ENCODE peak calls at places on chromosome 3, in four cellular contexts. F, R, I and Q are unnamed samples.

GRCh38 chr3:170876537-170876936 is 6.5 kb upstream of the RPL22L1 start:
- DNase-seq in R (no peak), I (no peak), F (no peak), Q (no peak)

GRCh38 chr3:171049831-171050444 is 23.4 kb upstream of the SLC2A2 start:
- DNase-seq in I (peak; percentile 41), R (peak; percentile 21), F (peak; percentile 17), Q (peak; percentile 67)

GRCh38 chr3:119819806-119820205 is 37.9 kb downstream of the NR1I2 start:
- DNase-seq in R (no peak), F (no peak), I (peak; percentile 18), Q (no peak)

GRCh38 chr3:175002732-175003143 is 143.6 kb downstream of the NAALADL2 start:
- DNase-seq in F (no peak), R (no peak), I (peak; percentile 91), Q (no peak)

GRCh38 chr3:109098245-109098644 is 19.7 kb downstream of the MORC1 start:
- DNase-seq in R (no peak), I (no peak), F (no peak), Q (peak; percentile 6)

GRCh38 chr3:14467723-14468620 is 65.6 kb downstream of the SLC6A6 start:
- DNase-seq in F (peak; percentile 28), R (peak; percentile 88), I (no peak), Q (peak; percentile 43)

GRCh38 chr3:24583004-24583403 is 88.4 kb upstream of the THRB start:
- DNase-seq in R (no peak), I (no peak), F (no peak), Q (no peak)

GRCh38 chr3:41290736-41291135 is 91.4 kb downstream of the CTNNB1 start:
- DNase-seq in R (no peak), I (no peak), F (no peak), Q (no peak)

GRCh38 chr3:81087607-81088006 is 673.8 kb downstream of the GBE1 start:
- DNase-seq in I (no peak), F (no peak), R (no peak), Q (no peak)

GRCh38 chr3:14793858-14794234 is 24.9 kb upstream of the FGD5 start:
- DNase-seq in R (no peak), I (no peak), F (no peak), Q (no peak)

GRCh38 chr3:53101956-53102355 is 28.3 kb downstream of the RFT1 start:
- DNase-seq in R (no peak), I (no peak), F (no peak), Q (no peak)

GRCh38 chr3:32872487-32873382 is 54.9 kb downstream of the TRIM71 start:
- DNase-seq in I (peak; percentile 22), R (no peak), F (no peak), Q (no peak)

GRCh38 chr3:32870373-32871091 is 52.7 kb downstream of the TRIM71 start:
- DNase-seq in I (no peak), R (no peak), F (no peak), Q (no peak)

GRCh38 chr3:32876920-32877319 is 59.1 kb downstream of the TRIM71 start:
- DNase-seq in F (no peak), I (no peak), R (no peak), Q (no peak)

GRCh38 chr3:32877598-32877997 is 59.8 kb downstream of the TRIM71 start:
- DNase-seq in F (no peak), I (no peak), R (no peak), Q (no peak)

GRCh38 chr3:32873491-32874130 is 55.8 kb downstream of the TRIM71 start:
- DNase-seq in F (no peak), R (no peak), I (no peak), Q (no peak)
- TF ChIP-seq CTCF in F (no peak), R (no peak), I (no peak), Q (no peak)

GRCh38 chr3:115340586-115340985 is 193.5 kb upstream of the ZBTB20 start:
- DNase-seq in I (peak; percentile 26), R (no peak), F (no peak), Q (no peak)

GRCh38 chr3:115341208-115341607 is 194.1 kb upstream of the ZBTB20 start:
- DNase-seq in R (no peak), I (peak; percentile 66), F (no peak), Q (peak; percentile 5)

DNA sequence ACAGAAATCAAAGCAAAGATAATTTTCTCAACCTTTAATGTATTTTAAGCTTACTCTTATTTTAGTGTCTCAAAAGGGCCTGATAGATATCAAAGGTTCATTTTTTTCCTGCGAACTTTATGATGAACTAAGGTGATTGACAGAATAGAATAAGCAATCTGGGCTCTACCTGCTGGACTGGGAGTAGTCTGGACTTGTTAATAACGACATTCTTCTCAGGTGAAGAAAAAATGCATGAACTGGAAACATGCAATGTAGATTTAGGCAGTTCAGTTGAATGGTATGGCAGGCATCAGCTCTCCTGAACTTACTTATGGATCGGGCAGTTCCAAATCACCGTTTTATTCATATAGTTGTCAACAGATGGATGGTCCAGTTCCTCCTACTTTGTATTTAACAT is 189.7 kb upstream of the ZBTB20 start:
- DNase-seq in I (no peak), R (no peak), F (no peak), Q (no peak)
- TF ChIP-seq CTCF in I (no peak), R (no peak), F (no peak), Q (no peak)

GRCh38 chr3:82839871-82840270 is 1078.4 kb upstream of the GBE1 start:
- DNase-seq in F (no peak), I (no peak), R (no peak), Q (no peak)
- TF ChIP-seq CTCF in F (no peak), I (no peak), R (no peak), Q (no peak)

DNA sequence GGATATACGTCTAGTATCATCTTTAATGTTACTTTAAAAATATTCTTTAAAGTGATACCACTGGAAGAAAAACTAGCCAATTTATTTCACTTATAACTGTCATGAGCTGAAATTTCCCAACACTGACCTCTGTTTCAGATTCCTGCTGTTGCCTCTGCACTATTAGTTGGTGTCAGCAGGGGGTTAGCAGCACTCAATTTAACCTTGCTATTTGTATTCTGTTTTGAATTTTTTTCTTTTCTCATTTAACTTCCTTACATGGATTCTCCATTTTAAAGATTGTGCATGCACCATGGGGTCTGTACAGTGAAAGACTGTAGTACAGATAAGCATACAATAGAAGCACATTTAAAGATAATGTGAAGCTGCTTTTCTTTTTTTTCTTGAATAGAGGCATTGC is 169.2 kb downstream of the UBE2E2 start:
- DNase-seq in F (no peak), R (no peak), I (no peak), Q (no peak)
- TF ChIP-seq CTCF in F (no peak), R (no peak), I (no peak), Q (no peak)

DNA sequence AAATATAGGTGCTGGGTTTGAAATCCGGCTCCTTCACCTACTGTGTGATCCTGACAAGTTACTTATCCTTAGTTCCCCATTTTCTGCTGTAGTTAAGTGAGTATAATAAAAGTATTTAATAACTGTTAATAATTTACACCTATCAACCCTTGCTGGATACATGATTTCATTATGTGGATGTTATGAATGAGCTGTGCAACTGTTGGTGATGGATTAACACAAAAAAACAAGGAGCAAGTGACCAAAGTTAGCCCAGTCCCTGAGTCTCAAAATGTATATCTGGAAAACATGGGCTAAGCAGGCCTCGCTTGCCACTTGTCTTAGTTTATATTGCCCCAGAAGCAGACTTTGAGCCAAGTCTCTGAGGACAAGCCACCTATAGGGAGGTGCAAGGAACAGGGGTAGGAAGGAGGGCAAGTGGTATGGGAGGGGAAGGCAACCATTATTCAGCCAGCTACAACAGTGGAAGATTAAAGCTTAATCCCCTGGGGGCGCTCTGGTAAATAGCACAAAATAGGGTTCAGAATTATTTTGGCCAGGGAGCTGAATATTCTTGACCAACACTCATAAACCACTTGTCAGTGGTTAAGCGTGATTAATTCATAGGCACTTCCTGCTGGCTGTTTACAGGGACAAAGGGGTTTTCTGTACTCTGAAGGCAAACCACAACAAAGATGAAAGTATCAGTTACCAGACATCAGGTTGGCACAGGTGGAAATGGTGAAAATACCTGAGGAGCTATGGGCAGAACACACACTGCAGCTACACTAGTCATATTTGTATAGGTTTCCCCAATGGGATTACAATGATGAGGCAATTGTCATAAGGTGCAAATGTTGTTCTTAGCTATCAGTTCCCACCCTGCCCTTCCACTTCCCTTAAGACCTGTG is 76.2 kb downstream of the TRIM42 start:
- DNase-seq in R (no peak), F (no peak), I (no peak), Q (no peak)
- TF ChIP-seq CTCF in R (no peak), F (no peak), I (no peak), Q (no peak)

GRCh38 chr3:73867524-73867923 is 242.8 kb upstream of the PDZRN3 start:
- DNase-seq in I (no peak), R (no peak), F (no peak), Q (no peak)

GRCh38 chr3:73874596-73874995 is 249.9 kb upstream of the PDZRN3 start:
- DNase-seq in I (no peak), F (no peak), R (no peak), Q (no peak)

GRCh38 chr3:73863546-73864079 is 238.9 kb upstream of the PDZRN3 start:
- DNase-seq in F (no peak), I (no peak), R (no peak), Q (no peak)

DNA sequence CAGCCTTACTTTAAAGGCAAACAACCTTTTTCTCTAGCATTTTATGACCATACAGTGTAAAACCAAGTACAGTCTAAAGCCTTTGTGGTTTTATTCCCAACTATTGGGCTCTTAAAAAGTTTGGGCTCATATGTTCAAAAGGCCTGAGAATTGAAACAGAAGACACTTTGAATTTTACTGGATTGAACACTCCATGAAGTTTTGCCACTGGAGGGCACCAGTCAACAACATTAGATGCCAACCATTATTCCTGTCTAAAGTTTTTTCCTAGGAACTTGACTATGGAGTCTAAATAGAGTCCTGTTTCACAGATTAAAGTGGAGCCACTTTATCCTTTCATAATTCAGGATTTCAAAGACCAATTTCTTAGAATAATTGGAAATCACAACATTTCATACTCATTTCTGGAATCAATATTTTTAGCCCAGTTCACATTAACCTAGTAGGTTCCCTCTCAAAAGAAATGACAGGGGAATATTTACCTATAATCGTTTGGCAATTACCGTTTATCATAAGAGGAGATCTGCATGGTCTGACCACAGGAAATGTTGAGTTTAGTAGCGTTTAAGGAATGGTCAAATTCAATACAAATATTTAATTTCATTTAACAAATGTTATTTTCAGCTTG is 244.1 kb upstream of the PDZRN3 start:
- DNase-seq in R (no peak), F (no peak), I (peak; percentile 29), Q (peak; percentile 1)
- TF ChIP-seq CTCF in R (no peak), F (peak; percentile 61), I (peak; percentile 64), Q (peak; percentile 24)

GRCh38 chr3:38247366-38248035 is 18.1 kb upstream of the SLC22A13 start:
- DNase-seq in R (no peak), F (no peak), I (peak; percentile 87), Q (no peak)
- TF ChIP-seq CTCF in R (no peak), F (peak; percentile 22), I (peak; percentile 18), Q (no peak)

DNA sequence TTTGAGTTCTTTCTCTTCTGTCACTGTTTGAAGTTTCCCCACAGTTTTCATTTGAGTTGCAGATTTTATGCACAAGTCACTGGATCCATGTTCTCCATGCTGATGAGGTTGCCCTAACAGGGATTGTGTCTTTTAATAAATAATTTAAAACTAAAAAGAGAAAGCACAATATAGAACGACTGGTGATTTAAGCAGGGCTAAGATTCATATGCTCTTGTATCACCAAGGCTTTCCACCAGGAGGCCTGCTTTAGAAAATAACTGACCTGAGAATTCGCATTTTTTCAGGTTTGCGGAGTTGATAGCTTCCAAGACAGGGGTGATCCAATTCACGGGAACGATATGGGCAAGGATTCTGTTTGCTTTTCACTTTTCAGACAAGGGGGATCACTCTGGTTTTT is 252.0 kb upstream of the VEPH1 start:
- DNase-seq in F (no peak), R (no peak), I (no peak), Q (no peak)
- TF ChIP-seq CTCF in F (no peak), R (no peak), I (peak; percentile 16), Q (no peak)